ENCODE peak calls at places on chromosomes 4 and X, in four cellular contexts. One of them, this sample, is unnamed.
A peak's percentile ranks its signal among the peaks of the same experiment; 100 is the strongest.

GRCh38 chrX:17655232-17656034 is 81.9 kb upstream of the SCML1 start:
- DNase-seq in colonic mucosa: no peak
- DNase-seq in sigmoid colon: no peak
- DNase-seq in WERI-Rb-1: peak; percentile 17
- DNase-seq in this sample: no peak

GRCh38 chr4:113835005-113835404 is 73.5 kb upstream of the CAMK2D start:
- DNase-seq in sigmoid colon: no peak
- DNase-seq in colonic mucosa: no peak
- DNase-seq in WERI-Rb-1: no peak
- DNase-seq in this sample: no peak

GRCh38 chr4:169604131-169604900 is 8.1 kb downstream of the NEK1 start:
- DNase-seq in WERI-Rb-1: no peak
- DNase-seq in colonic mucosa: no peak
- DNase-seq in sigmoid colon: no peak
- DNase-seq in this sample: no peak

GRCh38 chr4:19216495-19216894 is 1035.2 kb upstream of the SLIT2 start:
- DNase-seq in WERI-Rb-1: no peak
- DNase-seq in sigmoid colon: no peak
- DNase-seq in colonic mucosa: no peak
- DNase-seq in this sample: no peak

GRCh38 chr4:123430031-123430430 is 33.4 kb downstream of the SPRY1 start:
- DNase-seq in sigmoid colon: no peak
- DNase-seq in WERI-Rb-1: no peak
- DNase-seq in colonic mucosa: no peak
- DNase-seq in this sample: no peak

GRCh38 chr4:154332681-154333421 is 158.7 kb downstream of the DCHS2 start:
- DNase-seq in colonic mucosa: peak; percentile 20
- DNase-seq in WERI-Rb-1: peak; percentile 86
- DNase-seq in sigmoid colon: peak; percentile 74
- DNase-seq in this sample: no peak

GRCh38 chrX:149472620-149473019 is 32.5 kb downstream of the IDS start:
- DNase-seq in sigmoid colon: no peak
- DNase-seq in WERI-Rb-1: no peak
- DNase-seq in colonic mucosa: no peak
- DNase-seq in this sample: no peak

GRCh38 chr4:174669278-174669677 is 147.0 kb upstream of the HPGD start:
- DNase-seq in sigmoid colon: no peak
- DNase-seq in colonic mucosa: no peak
- DNase-seq in WERI-Rb-1: no peak
- DNase-seq in this sample: no peak

GRCh38 chrX:48474127-48474526 is 1.9 kb upstream of the FTSJ1 start:
- DNase-seq in WERI-Rb-1: peak; percentile 52
- DNase-seq in colonic mucosa: no peak
- DNase-seq in sigmoid colon: no peak
- DNase-seq in this sample: no peak

GRCh38 chrX:78540171-78540570 is 119.0 kb downstream of the RTL3 start:
- DNase-seq in sigmoid colon: no peak
- DNase-seq in WERI-Rb-1: no peak
- DNase-seq in colonic mucosa: no peak
- DNase-seq in this sample: no peak

GRCh38 chr4:124253080-124253479 is 459.5 kb downstream of the ANKRD50 start:
- DNase-seq in colonic mucosa: no peak
- DNase-seq in sigmoid colon: no peak
- DNase-seq in WERI-Rb-1: no peak
- DNase-seq in this sample: no peak

GRCh38 chrX:9182041-9182440 is 148.1 kb upstream of the FAM9B start:
- DNase-seq in WERI-Rb-1: no peak
- DNase-seq in colonic mucosa: no peak
- DNase-seq in sigmoid colon: no peak
- DNase-seq in this sample: no peak

GRCh38 chrX:7233632-7234406 is 85.9 kb upstream of the PUDP start:
- DNase-seq in colonic mucosa: no peak
- DNase-seq in WERI-Rb-1: no peak
- DNase-seq in sigmoid colon: no peak
- DNase-seq in this sample: no peak

GRCh38 chrX:11557120-11557519 is 108.6 kb downstream of the ARHGAP6 start:
- DNase-seq in sigmoid colon: no peak
- DNase-seq in WERI-Rb-1: no peak
- DNase-seq in colonic mucosa: no peak
- DNase-seq in this sample: no peak

GRCh38 chr4:10031663-10032590 is 10.6 kb upstream of the SLC2A9 start:
- DNase-seq in sigmoid colon: peak; percentile 52
- DNase-seq in WERI-Rb-1: peak; percentile 35
- DNase-seq in colonic mucosa: no peak
- DNase-seq in this sample: no peak

GRCh38 chrX:41553688-41554087 is 106.5 kb downstream of the NYX start:
- DNase-seq in WERI-Rb-1: no peak
- DNase-seq in colonic mucosa: no peak
- DNase-seq in sigmoid colon: no peak
- DNase-seq in this sample: no peak

GRCh38 chr4:108651068-108651794 is 832 bp downstream of the OSTC start:
- DNase-seq in WERI-Rb-1: no peak
- DNase-seq in colonic mucosa: no peak
- DNase-seq in sigmoid colon: no peak
- DNase-seq in this sample: no peak

GRCh38 chr4:14084598-14084997 is 457.1 kb upstream of the BOD1L1 start:
- DNase-seq in WERI-Rb-1: no peak
- DNase-seq in sigmoid colon: no peak
- DNase-seq in colonic mucosa: no peak
- DNase-seq in this sample: no peak

GRCh38 chrX:154918060-154918483 is 31.9 kb downstream of the F8A1 start:
- DNase-seq in sigmoid colon: peak; percentile 86
- DNase-seq in colonic mucosa: peak; percentile 48
- DNase-seq in WERI-Rb-1: peak; percentile 71
- DNase-seq in this sample: peak; percentile 14

GRCh38 chr4:6658635-6659075 is 18.2 kb downstream of the MRFAP1 start:
- DNase-seq in WERI-Rb-1: no peak
- DNase-seq in sigmoid colon: no peak
- DNase-seq in colonic mucosa: no peak
- DNase-seq in this sample: no peak

GRCh38 chr4:150255610-150256580 is 177.7 kb downstream of the DCLK2 start:
- DNase-seq in sigmoid colon: no peak
- DNase-seq in colonic mucosa: no peak
- DNase-seq in WERI-Rb-1: no peak
- DNase-seq in this sample: no peak
- H3K27ac ChIP-seq in sigmoid colon: peak overlapping the region; percentile 61
- H3K27ac ChIP-seq in colonic mucosa: peak overlapping the region; percentile 78
- H3K27ac ChIP-seq in WERI-Rb-1: no peak overlapping the region
- H3K27ac ChIP-seq in this sample: peak overlapping the region; percentile 73

GRCh38 chrX:21875013-21875412 is 19.2 kb downstream of the YY2 start:
- DNase-seq in WERI-Rb-1: no peak
- DNase-seq in sigmoid colon: no peak
- DNase-seq in colonic mucosa: no peak
- DNase-seq in this sample: no peak

GRCh38 chrX:21870494-21870893 is 14.7 kb downstream of the YY2 start:
- DNase-seq in colonic mucosa: no peak
- DNase-seq in sigmoid colon: no peak
- DNase-seq in WERI-Rb-1: no peak
- DNase-seq in this sample: no peak

GRCh38 chrX:21873063-21873785 is 17.4 kb downstream of the YY2 start:
- DNase-seq in sigmoid colon: no peak
- DNase-seq in colonic mucosa: no peak
- DNase-seq in WERI-Rb-1: no peak
- DNase-seq in this sample: no peak
- H3K27ac ChIP-seq in sigmoid colon: no peak overlapping the region
- H3K27ac ChIP-seq in colonic mucosa: no peak overlapping the region
- H3K27ac ChIP-seq in WERI-Rb-1: no peak overlapping the region
- H3K27ac ChIP-seq in this sample: no peak overlapping the region

DNA sequence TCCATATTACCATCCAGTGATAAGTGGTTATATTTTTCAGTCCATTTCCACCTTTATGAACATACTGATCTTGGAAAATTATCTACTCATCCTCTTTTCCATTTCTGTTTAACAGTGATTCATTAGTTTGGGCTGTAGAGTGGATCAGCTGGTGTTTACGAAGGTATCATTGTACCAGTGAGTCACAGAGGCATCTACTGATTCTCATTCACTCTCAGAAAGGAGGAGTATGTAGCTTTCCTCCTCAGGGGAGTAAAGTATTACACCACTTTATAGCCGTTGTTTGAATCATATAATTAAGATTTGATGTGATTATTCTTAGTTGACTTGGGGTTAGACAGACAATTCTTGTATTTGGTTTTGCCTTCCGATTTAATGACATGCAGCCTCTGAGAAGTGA is 74.7 kb downstream of the GALNT7 start:
- DNase-seq in colonic mucosa: no peak
- DNase-seq in sigmoid colon: no peak
- DNase-seq in WERI-Rb-1: no peak
- DNase-seq in this sample: no peak
- H3K27ac ChIP-seq in colonic mucosa: no peak overlapping the region
- H3K27ac ChIP-seq in sigmoid colon: no peak overlapping the region
- H3K27ac ChIP-seq in WERI-Rb-1: no peak overlapping the region
- H3K27ac ChIP-seq in this sample: no peak overlapping the region

GRCh38 chr4:149164282-149164681 is 651.4 kb downstream of the IQCM start:
- DNase-seq in colonic mucosa: no peak
- DNase-seq in WERI-Rb-1: no peak
- DNase-seq in sigmoid colon: no peak
- DNase-seq in this sample: no peak
- H3K27ac ChIP-seq in colonic mucosa: no peak overlapping the region
- H3K27ac ChIP-seq in WERI-Rb-1: no peak overlapping the region
- H3K27ac ChIP-seq in sigmoid colon: no peak overlapping the region
- H3K27ac ChIP-seq in this sample: no peak overlapping the region

GRCh38 chrX:118480172-118480571 is 15.4 kb upstream of the DOCK11 start:
- DNase-seq in sigmoid colon: no peak
- DNase-seq in WERI-Rb-1: no peak
- DNase-seq in colonic mucosa: no peak
- DNase-seq in this sample: no peak
- H3K27ac ChIP-seq in sigmoid colon: no peak overlapping the region
- H3K27ac ChIP-seq in WERI-Rb-1: no peak overlapping the region
- H3K27ac ChIP-seq in colonic mucosa: no peak overlapping the region
- H3K27ac ChIP-seq in this sample: no peak overlapping the region

This sample was measured in Peyer's patch.